ENCODE peak calls at places on chromosomes 6 and 20, in nine cellular contexts. Y is NB4, M is lower lobe of right lung, Q is aorta, L is fibroblast of lung, N is psoas muscle, X is left ventricle myocardium inferior, O is adipocyte, E is dorsolateral prefrontal cortex. D is an unnamed sample.

GRCh38 chr6:1395941-1396908 is 6.8 kb downstream of the FOXF2 start:
- DNase-seq in O (no peak), M (no peak), X (no peak), L (peak), N (no peak), Y (no peak), E (no peak), Q (no peak), D (no peak)

GRCh38 chr6:165245287-165245686 is 64.1 kb downstream of the C6orf118 start:
- DNase-seq in L (no peak), X (no peak), E (peak), Y (peak), Q (no peak), M (no peak), N (no peak), O (peak), D (no peak)

GRCh38 chr6:13953061-13953705 is 28.4 kb downstream of the RNF182 start:
- DNase-seq in Y (no peak), X (no peak), L (peak), E (no peak), Q (no peak), M (no peak), O (no peak), N (no peak), D (peak)

GRCh38 chr6:19697744-19698290 is 139.4 kb upstream of the ID4 start:
- DNase-seq in X (no peak), L (peak), M (no peak), Y (peak), E (no peak), Q (no peak), N (no peak), O (peak), D (no peak)

GRCh38 chr6:3260772-3261517 is 2.2 kb downstream of the PSMG4 start:
- DNase-seq in X (no peak), N (no peak), O (no peak), Q (peak), E (no peak), L (no peak), M (no peak), Y (no peak), D (no peak)

GRCh38 chr6:48747040-48747439 is 636.0 kb upstream of the PTCHD4 start:
- DNase-seq in X (no peak), N (no peak), O (peak), L (peak), E (no peak), Q (no peak), Y (peak), M (no peak), D (no peak)

GRCh38 chr20:39800111-39800510 is 838.0 kb downstream of the DHX35 start:
- DNase-seq in N (no peak), Y (no peak), L (peak), E (no peak), X (no peak), Q (no peak), O (peak), M (no peak), D (no peak)

GRCh38 chr6:132506869-132507813 is 5.8 kb downstream of the STX7 start:
- DNase-seq in Y (no peak), Q (no peak), X (no peak), N (no peak), M (no peak), L (no peak), O (no peak), E (no peak), D (no peak)

GRCh38 chr6:165726915-165727314 is 63.9 kb upstream of the PDE10A start:
- DNase-seq in M (no peak), N (no peak), L (no peak), Q (no peak), X (no peak), O (no peak), E (no peak), Y (peak), D (no peak)

GRCh38 chr6:143061597-143062385 is 1.1 kb downstream of the AIG1 start:
- DNase-seq in L (no peak), Y (no peak), O (no peak), N (no peak), Q (no peak), E (no peak), M (no peak), X (no peak), D (no peak)

GRCh38 chr20:45347936-45348809 is at the start of gene SDC4:
- DNase-seq in Q (peak), M (peak), E (no peak), O (peak), Y (peak), L (peak), N (peak), X (peak), D (no peak)

DNA sequence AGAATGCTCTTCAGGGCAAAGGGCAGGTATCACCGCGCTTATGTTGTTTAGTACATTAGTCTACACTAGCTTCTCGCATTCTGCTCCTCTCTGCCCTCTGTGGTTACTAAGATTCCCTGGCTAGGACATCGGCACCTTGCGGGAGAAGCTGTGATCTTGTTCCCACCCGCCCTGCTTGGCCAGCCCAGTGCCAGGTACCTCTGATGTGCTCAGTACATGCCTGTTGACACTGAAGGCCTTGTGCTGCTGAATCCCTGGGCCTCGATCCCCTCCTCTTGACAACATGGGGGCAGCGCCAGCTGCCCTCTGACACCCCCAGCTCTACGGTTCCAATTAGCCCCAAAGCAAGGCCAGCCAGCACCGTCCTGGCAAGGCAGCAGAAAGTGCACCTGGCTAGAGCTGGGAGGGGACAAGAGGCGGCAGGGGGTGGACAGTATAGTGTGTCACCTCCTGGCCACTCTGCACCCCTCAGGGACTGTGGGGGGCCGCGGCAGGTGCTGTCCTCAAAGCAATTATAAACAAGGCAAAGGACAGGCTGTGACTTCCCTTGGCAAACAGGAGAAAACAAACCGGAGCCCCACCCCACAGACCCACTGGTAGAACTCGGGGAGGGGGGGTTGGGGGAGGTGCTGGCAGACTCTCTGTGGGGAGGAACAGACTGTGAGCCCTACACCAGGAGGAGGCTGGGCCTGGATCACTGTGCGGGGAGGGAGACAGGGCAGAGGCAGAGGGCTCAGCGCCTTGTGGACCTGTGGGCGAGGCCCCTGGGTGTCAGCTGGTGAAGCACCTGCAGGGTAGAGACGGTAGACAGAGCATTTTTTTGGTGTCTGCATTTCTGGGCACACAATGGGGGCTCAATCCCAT is 7.1 kb downstream of the TFEB start:
- DNase-seq in O (no peak), E (peak), Q (peak), X (no peak), L (no peak), M (peak), N (no peak), Y (no peak), D (no peak)
- H3K4me3 ChIP-seq in O (no peak), E (no peak), Q (no peak), X (no peak), L (no peak), M (no peak), N (peak), Y (no peak), D (no peak)

DNA sequence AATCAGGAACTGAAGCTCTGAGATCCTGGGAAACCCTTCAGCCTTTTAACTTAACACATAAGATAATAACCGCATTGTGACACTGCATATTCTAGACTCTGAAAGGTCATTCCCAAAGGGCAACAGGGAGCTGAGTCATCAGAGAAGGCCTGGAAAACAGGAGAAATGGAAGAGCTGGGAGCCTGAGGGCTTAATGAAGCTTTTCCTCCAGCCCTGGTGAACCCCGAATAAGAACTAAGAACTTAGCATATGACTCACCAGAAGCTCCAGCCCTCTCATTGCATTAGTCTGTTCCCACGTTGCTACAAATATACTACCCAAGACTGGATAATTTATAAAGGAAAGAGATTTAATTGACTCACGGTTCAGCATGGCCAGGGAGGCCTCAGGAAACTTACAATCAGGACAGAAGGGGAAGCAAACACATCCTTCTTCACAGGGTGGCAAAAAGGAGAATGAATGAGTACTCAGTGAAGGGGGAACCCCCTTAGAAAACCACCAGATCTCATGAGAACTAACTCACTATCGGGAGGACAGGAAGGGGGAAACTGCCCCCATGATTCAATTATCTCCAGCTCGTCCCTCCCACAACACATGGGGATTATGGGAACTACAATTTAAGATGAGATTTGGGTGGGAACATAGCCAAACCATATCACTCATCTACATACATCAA is 648.5 kb downstream of the TFAP2A start:
- DNase-seq in N (no peak), X (no peak), L (no peak), M (no peak), O (peak), E (no peak), Y (no peak), Q (no peak), D (peak)
- H3K4me3 ChIP-seq in N (no peak), X (no peak), L (no peak), M (no peak), O (no peak), E (no peak), Y (no peak), Q (no peak), D (no peak)

DNA sequence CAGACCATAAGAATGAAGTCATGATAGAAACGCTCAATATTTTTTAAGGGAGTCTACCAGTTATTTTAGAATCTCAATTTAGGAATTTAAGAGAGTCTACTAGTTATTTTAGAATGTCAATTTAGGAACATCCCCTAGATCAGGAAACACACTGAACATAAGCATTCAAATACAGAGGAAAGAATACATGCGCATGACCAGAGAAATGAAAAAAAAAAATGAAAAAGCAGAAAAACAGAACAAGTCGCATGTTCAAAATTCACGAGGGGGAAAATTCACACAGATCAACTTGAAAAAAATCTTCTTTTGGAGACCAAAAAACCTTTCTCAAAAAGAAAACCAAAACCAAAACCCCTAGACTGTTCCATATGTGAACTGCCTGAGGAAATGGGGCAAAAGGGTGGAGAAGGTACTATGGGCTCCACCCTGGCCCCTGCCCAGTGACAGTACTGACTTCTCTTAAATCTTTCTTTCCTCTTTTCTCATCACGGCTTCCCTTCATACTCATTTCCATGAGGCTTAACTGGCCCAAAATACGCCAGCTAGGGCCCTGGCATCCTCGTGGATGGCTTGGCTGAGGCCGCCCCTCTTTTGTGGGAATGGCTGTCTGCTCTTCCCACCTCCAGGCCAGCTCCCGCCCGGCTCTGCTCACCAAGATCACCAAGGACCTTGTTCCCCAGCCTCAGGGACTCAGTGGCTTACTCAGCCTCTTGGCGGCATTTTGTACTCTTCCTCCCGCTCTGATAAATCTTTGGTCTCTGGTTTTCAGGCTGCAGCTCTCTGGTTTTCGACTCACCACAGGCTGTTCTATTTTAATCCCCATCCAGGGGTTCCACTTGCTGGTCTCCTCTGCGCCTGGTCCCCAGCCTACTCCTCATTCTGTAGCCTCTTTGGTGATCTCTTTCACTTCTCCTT is 11.2 kb downstream of the ZBTB2 start:
- DNase-seq in O (no peak), E (peak), Q (no peak), L (no peak), M (no peak), X (no peak), Y (no peak), N (peak), D (no peak)
- H3K4me3 ChIP-seq in O (peak), E (no peak), Q (no peak), L (no peak), M (peak), X (peak), Y (no peak), N (no peak), D (no peak)

GRCh38 chr20:46651091-46651962 is at the start of gene SLC13A3:
- DNase-seq in O (peak), N (no peak), M (no peak), E (no peak), Q (no peak), Y (no peak), L (no peak), X (no peak), D (no peak)
- H3K4me3 ChIP-seq in O (peak), N (no peak), M (no peak), E (peak), Q (no peak), Y (no peak), L (no peak), X (peak), D (no peak)

GRCh38 chr6:159981591-159982245 is 12.8 kb downstream of the IGF2R start:
- DNase-seq in L (peak), Y (peak), N (peak), O (peak), E (no peak), M (peak), X (no peak), Q (peak), D (no peak)

GRCh38 chr6:159984268-159984786 is 15.4 kb downstream of the IGF2R start:
- DNase-seq in L (peak), Y (peak), M (no peak), N (peak), Q (no peak), E (no peak), X (no peak), O (peak), D (no peak)

GRCh38 chr6:159982726-159983506 is 14.0 kb downstream of the IGF2R start:
- DNase-seq in L (peak), Y (peak), M (no peak), E (no peak), O (peak), Q (no peak), N (no peak), X (no peak), D (no peak)

GRCh38 chr6:159985296-159985940 is 16.5 kb downstream of the IGF2R start:
- DNase-seq in E (no peak), X (no peak), N (no peak), Y (no peak), L (no peak), M (no peak), Q (no peak), O (no peak), D (no peak)

DNA sequence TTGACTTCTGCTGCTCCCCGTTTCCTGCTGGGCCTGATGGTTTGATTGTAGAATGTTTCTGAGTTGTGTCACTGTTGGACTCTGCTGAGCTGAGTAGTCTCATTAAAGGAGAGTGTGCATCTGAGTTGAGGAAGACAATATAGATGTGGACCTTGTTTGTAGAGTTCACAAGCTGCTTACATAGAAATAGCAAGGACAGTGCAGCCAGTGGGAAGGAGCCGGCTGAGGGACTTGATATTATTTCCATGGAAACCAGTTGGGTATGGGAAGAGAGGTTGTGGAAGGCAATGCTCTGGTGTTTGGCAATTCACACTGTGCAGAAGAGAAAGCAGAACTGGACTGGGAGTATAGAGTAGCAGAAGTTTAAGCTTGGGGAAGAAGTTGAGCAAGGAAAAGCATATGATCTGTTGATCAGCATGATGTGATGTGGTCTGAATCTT is 14.8 kb downstream of the IGF2R start:
- DNase-seq in O (peak), N (no peak), E (no peak), Y (peak), M (no peak), Q (no peak), X (no peak), L (no peak), D (no peak)
- H3K4me3 ChIP-seq in O (no peak), N (peak), E (no peak), Y (peak), M (no peak), Q (no peak), X (no peak), L (no peak), D (no peak)

GRCh38 chr6:88163576-88163975 is 2.6 kb downstream of the CNR1 start:
- DNase-seq in E (no peak), M (no peak), N (no peak), Y (no peak), L (no peak), X (no peak), Q (no peak), O (no peak), D (no peak)
- H3K4me3 ChIP-seq in E (peak), M (no peak), N (no peak), Y (no peak), L (no peak), X (no peak), Q (no peak), O (peak), D (no peak)

D was measured in kidney epithelial cell.